ENCODE peak calls at places on chromosomes 12 and 14, in five cellular contexts. C is H9, E is mesenchymal stem cell, K is IMR-90, Y is neuronal stem cell. X is an unnamed sample.
A peak's percentile ranks its signal among the peaks of the same experiment; 100 is the strongest.

GRCh38 chr14:52926994-52927393 is 23.9 kb downstream of the FERMT2 start:
- DNase-seq in Y (no peak), K (peak; percentile 72), E (peak; percentile 52), C (no peak), X (no peak)

GRCh38 chr12:123151679-123152454 is 977 bp upstream of the PITPNM2 start:
- DNase-seq in K (no peak), E (peak; percentile 75), Y (no peak), C (peak; percentile 53), X (peak; percentile 47)

GRCh38 chr12:54701940-54702592 is 53.9 kb upstream of the DCD start:
- DNase-seq in Y (peak; percentile 45), E (peak; percentile 38), C (no peak), K (peak; percentile 41), X (peak; percentile 60)

GRCh38 chr14:65854215-65854614 is 441.7 kb downstream of the FUT8 start:
- DNase-seq in E (no peak), Y (no peak), C (no peak), K (no peak), X (no peak)

GRCh38 chr12:124626841-124627502 is 59.6 kb upstream of the NCOR2 start:
- DNase-seq in E (no peak), C (no peak), K (peak; percentile 43), Y (no peak), X (no peak)

GRCh38 chr12:12877789-12878455 is 13.4 kb upstream of the GPRC5A start:
- DNase-seq in K (no peak), C (no peak), E (no peak), Y (no peak), X (no peak)

GRCh38 chr14:94921870-94922585 is 152.1 kb upstream of the GSC start:
- DNase-seq in Y (no peak), K (no peak), E (no peak), C (no peak), X (no peak)

GRCh38 chr14:81727243-81727642 is 193.6 kb upstream of the SEL1L start:
- DNase-seq in K (no peak), Y (no peak), E (no peak), C (no peak), X (no peak)

GRCh38 chr12:92596388-92596787 is 106.4 kb upstream of the PLEKHG7 start:
- DNase-seq in K (peak; percentile 83), Y (no peak), C (no peak), E (peak; percentile 90), X (no peak)

DNA sequence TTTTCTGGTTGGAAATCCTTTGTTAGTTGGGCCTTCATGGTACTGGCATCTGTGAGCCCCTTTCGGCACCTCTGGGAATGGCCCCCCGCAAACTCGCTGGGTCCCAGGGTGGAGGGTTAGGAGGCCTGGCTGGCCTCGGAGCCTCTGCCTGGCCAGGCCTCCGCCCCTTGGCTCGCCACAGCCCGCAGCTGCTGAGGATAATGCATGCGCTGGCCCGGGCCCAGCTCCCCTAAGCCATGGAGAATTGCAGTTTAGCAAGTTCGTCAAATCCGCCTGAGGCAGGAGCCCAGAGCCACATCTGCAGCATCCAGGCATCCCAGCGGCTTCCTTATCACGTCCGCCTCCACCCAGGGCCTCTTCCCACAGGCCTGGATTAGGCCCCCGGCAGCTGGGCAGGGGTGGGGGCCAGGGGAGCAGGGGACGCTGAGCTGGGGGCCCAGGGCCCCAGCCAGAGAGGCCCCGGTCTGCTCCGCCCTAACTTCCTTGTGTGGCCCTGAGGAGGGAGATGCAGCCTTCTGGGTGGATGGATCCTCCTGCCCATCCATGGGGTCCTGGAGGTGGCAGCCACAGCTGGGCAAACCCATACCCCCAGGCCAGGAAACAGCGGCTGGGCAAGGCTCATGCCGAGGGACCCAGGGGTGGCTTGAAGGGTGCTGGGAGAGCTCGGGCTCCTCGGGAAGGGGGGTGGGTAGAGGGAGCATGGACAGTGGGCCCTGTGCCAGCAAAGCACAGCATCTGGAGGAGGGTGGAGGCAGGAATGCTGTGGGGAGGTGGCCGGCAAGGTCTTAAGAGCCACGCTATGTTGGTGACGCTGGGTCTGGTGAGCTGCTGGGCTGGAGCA is 48.5 kb upstream of the DLK1 start:
- DNase-seq in E (peak; percentile 83), C (no peak), Y (no peak), K (peak; percentile 52), X (no peak)
- H2BK15ac ChIP-seq in E (peak overlapping the region; percentile 99), C (no peak overlapping the region), Y (peak overlapping the region; percentile 88), K (no peak overlapping the region), X (no peak overlapping the region)

GRCh38 chr12:29692237-29692636 is 91.5 kb downstream of the TMTC1 start:
- DNase-seq in C (no peak), K (no peak), E (no peak), Y (no peak), X (no peak)
- H3K23ac ChIP-seq in C (no peak overlapping the region), K (no peak overlapping the region), E (no peak overlapping the region), Y (no peak overlapping the region), X (no peak overlapping the region)

GRCh38 chr12:53300187-53300586 is 692 bp downstream of the MYG1 start:
- DNase-seq in E (peak; percentile 82), Y (no peak), K (peak; percentile 77), C (no peak), X (peak; percentile 25)
- H2BK15ac ChIP-seq in E (peak overlapping the region; percentile 57), Y (no peak overlapping the region), K (peak overlapping the region; percentile 60), C (no peak overlapping the region), X (no peak overlapping the region)

DNA sequence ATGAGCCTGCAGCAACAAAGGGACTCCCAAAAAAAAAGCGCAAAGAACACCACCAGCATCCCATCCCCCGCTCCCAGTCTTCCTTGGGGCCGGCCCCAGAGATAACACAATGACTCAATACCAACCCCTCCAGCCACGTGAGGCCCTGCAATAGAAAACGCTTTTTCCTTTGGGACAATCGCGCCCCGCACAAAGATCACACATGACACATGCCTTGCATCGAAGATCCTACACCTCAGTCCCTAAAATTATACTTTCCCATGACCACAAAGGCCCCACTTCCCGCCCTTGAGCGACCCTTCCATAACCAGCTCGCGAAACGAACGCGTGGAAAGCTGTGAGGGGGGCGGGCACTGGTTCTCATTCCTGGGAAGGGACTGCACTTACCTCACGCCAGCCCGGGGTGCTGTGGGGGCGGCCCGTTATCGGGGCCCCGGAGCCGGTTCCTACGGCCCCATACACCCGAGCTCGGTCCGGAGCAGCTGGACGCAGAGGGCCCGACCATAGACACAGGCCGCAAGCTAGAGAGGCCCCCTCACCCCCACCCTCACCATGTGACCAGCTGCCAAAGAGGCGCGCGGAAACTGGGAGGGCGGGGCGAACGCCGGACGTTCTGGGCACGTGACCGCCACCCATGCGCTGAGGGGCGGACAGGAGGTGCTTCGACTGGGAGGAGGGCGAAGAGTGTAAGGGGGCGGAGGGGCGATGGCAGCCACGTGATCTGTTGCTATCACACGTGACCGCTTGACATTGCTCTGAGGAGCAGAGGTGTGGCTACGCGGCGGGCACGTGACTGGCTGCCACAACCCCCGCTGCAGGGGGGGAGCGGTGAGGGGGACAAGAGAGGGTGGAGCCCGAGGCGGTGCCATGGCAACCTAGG is at the start of gene CDK4:
- DNase-seq in E (peak; percentile 100), K (peak; percentile 100), C (peak; percentile 100), Y (peak; percentile 99), X (peak; percentile 100)
- H3K23ac ChIP-seq in E (peak within 1 kb of the TSS; percentile 36), K (peak within 1 kb of the TSS; percentile 95), C (no peak within 1 kb of the TSS), Y (peak within 1 kb of the TSS; percentile 66), X (peak within 1 kb of the TSS; percentile 56)

GRCh38 chr12:30927210-30927576 is 645 bp downstream of the TSPAN11 start:
- DNase-seq in E (no peak), K (no peak), C (no peak), Y (no peak), X (no peak)

GRCh38 chr12:30926243-30927209 is at the start of gene TSPAN11:
- DNase-seq in K (peak; percentile 26), C (peak; percentile 76), E (peak; percentile 85), Y (peak; percentile 80), X (peak; percentile 64)

GRCh38 chr12:30928356-30929264 is 2.1 kb downstream of the TSPAN11 start:
- DNase-seq in C (peak; percentile 24), E (no peak), Y (no peak), K (no peak), X (no peak)

GRCh38 chr12:30931222-30931621 is 4.7 kb downstream of the TSPAN11 start:
- DNase-seq in K (no peak), Y (no peak), C (no peak), E (no peak), X (no peak)

GRCh38 chr12:30930238-30931010 is 3.9 kb downstream of the TSPAN11 start:
- DNase-seq in K (no peak), C (no peak), E (peak; percentile 20), Y (no peak), X (no peak)
- H2BK15ac ChIP-seq in K (no peak overlapping the region), C (no peak overlapping the region), E (no peak overlapping the region), Y (no peak overlapping the region), X (no peak overlapping the region)

GRCh38 chr14:35292770-35293561 is 784 bp downstream of the PSMA6 start:
- DNase-seq in K (peak; percentile 4), E (no peak), Y (no peak), C (no peak), X (no peak)

GRCh38 chr14:35296505-35296904 is 4.3 kb downstream of the PSMA6 start:
- DNase-seq in K (no peak), C (no peak), Y (no peak), E (no peak), X (peak; percentile 57)

GRCh38 chr14:35289623-35290022 is 2.6 kb upstream of the PSMA6 start:
- DNase-seq in K (no peak), C (no peak), Y (no peak), E (no peak), X (no peak)

GRCh38 chr14:35295845-35296161 is 3.6 kb downstream of the PSMA6 start:
- DNase-seq in E (no peak), C (no peak), Y (no peak), K (no peak), X (no peak)

DNA sequence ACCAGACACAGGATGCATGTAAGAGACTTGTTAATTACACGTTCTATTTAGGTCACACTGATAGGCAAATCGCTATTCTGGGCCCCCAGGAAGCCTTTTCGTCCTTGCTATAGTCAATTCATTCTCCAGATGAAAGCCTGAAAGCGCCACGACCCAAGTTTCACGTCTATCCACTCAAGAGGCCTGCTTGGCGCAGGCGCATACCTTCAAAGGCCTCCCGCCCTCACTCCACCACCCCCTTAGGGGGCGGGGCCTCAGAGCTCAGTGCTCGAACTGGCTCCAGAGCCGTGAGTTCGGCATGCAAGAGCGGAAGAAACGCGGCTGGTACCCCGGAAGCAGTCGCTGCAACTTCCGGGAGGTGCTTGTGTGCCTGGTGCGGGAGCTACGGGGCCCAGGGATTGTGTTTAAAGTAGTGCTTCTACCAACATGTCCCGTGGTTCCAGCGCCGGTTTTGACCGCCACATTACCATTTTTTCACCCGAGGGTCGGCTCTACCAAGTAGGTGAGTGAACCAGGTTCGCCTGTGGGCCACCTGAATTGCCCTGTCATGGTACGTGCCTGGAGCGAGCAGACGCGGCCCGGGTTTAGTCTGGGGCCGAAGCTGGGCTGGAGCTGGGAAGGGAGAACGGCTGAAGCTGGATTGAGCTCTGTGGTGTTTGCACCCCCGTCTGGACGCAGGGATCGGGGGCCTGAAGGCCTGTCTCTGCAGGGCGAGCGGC is at the start of gene PSMA6:
- DNase-seq in K (peak; percentile 99), Y (peak; percentile 97), E (peak; percentile 99), C (peak; percentile 99), X (peak; percentile 100)
- H3K23ac ChIP-seq in K (peak within 1 kb of the TSS; percentile 80), Y (peak within 1 kb of the TSS; percentile 75), E (peak within 1 kb of the TSS; percentile 34), C (no peak within 1 kb of the TSS), X (peak within 1 kb of the TSS; percentile 51)

DNA sequence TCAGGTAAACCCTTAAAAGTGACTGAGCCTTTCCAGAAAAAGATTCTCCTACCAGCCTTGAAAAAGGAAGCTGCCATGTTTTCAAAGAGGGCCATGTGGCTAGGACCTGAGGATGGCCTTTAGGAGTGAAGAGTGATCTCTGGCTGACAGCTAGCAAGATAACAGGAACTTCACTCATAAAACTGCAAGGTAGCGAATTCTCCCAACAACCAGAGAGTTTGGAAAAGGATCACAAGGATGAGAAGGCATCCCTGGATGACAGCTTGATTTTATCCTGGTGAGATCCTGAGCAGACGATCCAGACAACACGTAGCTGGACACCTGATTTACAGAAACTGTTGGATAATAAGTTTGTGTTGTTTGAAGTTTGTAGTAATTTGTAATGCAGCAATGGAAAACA is 115.6 kb upstream of the FBXO33 start:
- DNase-seq in Y (no peak), K (no peak), E (no peak), C (no peak), X (no peak)
- H2BK15ac ChIP-seq in Y (no peak overlapping the region), K (no peak overlapping the region), E (no peak overlapping the region), C (no peak overlapping the region), X (no peak overlapping the region)

X was measured in mesendoderm.